ENCODE peak calls at places on chromosomes 11 and 22, in five cellular contexts. Q is ELR; P is GM10248; E is CD8-positive, alpha-beta memory T cell; Z is COLO829. I is an unnamed sample.

GRCh38 chr11:33753304-33753703 is 17.1 kb upstream of the CD59 start:
- DNase-seq in Q (peak; percentile 24), P (peak; percentile 39), E (no peak), Z (no peak), I (no peak)

GRCh38 chr11:93464938-93465337 is 78.3 kb downstream of the SMCO4 start:
- DNase-seq in Q (no peak), P (no peak), E (no peak), Z (no peak), I (no peak)

GRCh38 chr11:117910941-117911630 is 18.1 kb downstream of the TMPRSS13 start:
- DNase-seq in Q (no peak), P (no peak), E (no peak), Z (no peak), I (no peak)

GRCh38 chr22:31683181-31684105 is 21.4 kb upstream of the PISD start:
- DNase-seq in Q (no peak), P (no peak), E (no peak), Z (no peak), I (no peak)

GRCh38 chr22:37343343-37343742 is 61.0 kb downstream of the CYTH4 start:
- DNase-seq in Q (no peak), P (no peak), E (no peak), Z (no peak), I (no peak)

GRCh38 chr11:31810779-31811647 is at the start of gene PAX6:
- DNase-seq in Q (peak; percentile 41), P (peak; percentile 72), E (peak; percentile 10), Z (no peak), I (peak; percentile 37)

GRCh38 chr11:57643802-57644201 is 5.9 kb downstream of the YPEL4 start:
- DNase-seq in Q (peak; percentile 39), P (no peak), E (no peak), Z (no peak), I (no peak)

GRCh38 chr11:15150507-15150906 is 35.8 kb downstream of the INSC start:
- DNase-seq in Q (no peak), P (no peak), E (no peak), Z (no peak), I (no peak)

GRCh38 chr11:99918761-99919160 is 768.3 kb upstream of the ARHGAP42 start:
- DNase-seq in Q (peak; percentile 12), P (no peak), E (no peak), Z (no peak), I (no peak)

GRCh38 chr11:125086633-125087296 is 23.7 kb downstream of the SLC37A2 start:
- DNase-seq in Q (no peak), P (peak; percentile 12), E (no peak), Z (no peak), I (no peak)

GRCh38 chr11:44797886-44798683 is 71.3 kb downstream of the TSPAN18 start:
- DNase-seq in Q (no peak), P (no peak), E (no peak), Z (no peak), I (no peak)

GRCh38 chr22:43823353-43823908 is 11.3 kb upstream of the EFCAB6 start:
- DNase-seq in Q (no peak), P (no peak), E (no peak), Z (no peak), I (no peak)

GRCh38 chr11:11396290-11397042 is 43.4 kb upstream of the CSNK2A3 start:
- DNase-seq in Q (peak; percentile 43), P (no peak), E (no peak), Z (peak; percentile 48), I (no peak)

GRCh38 chr22:34620832-34621231 is 445.1 kb upstream of the ISX start:
- DNase-seq in Q (no peak), P (no peak), E (no peak), Z (no peak), I (no peak)

GRCh38 chr22:48142388-48142787 is 1379.9 kb downstream of the TBC1D22A start:
- DNase-seq in Q (no peak), P (no peak), E (no peak), Z (no peak), I (no peak)

GRCh38 chr22:46004105-46004866 is 27.3 kb upstream of the WNT7B start:
- DNase-seq in Q (no peak), P (no peak), E (peak; percentile 18), Z (no peak), I (no peak)

GRCh38 chr11:113773092-113773415 is 438 bp downstream of the ZW10 start:
- DNase-seq in Q (peak; percentile 51), P (no peak), E (no peak), Z (no peak), I (no peak)

GRCh38 chr11:56909080-56909479 is 79.6 kb upstream of the OR5AK2 start:
- DNase-seq in Q (no peak), P (no peak), E (no peak), Z (no peak), I (no peak)

GRCh38 chr11:69444381-69445130 is 36.9 kb upstream of the LINC01488 start:
- DNase-seq in Q (peak; percentile 79), P (no peak), E (no peak), Z (no peak), I (no peak)

GRCh38 chr22:41361716-41362310 is 19.9 kb upstream of the TEF start:
- DNase-seq in Q (peak; percentile 54), P (no peak), E (no peak), Z (no peak), I (no peak)

GRCh38 chr11:114317738-114318137 is 21.5 kb downstream of the NNMT start:
- DNase-seq in Q (peak; percentile 55), P (no peak), E (no peak), Z (peak; percentile 20), I (no peak)

GRCh38 chr22:49046546-49047305 is 780.9 kb downstream of the BRD1 start:
- DNase-seq in Q (no peak), P (no peak), E (no peak), Z (peak; percentile 28), I (no peak)

GRCh38 chr11:15955595-15955994 is 400.8 kb downstream of the SOX6 start:
- DNase-seq in Q (no peak), P (no peak), E (no peak), Z (no peak), I (no peak)